ENCODE peak calls at places on chromosome 4, in five cellular contexts. Y is psoas muscle, F is upper lobe of right lung, C is HL-60, M is thoracic aorta. P is an unnamed sample.

GRCh38 chr4:147370473-147370872 is 110.4 kb upstream of the EDNRA start:
- DNase-seq in Y (no peak), F (no peak), C (no peak), M (no peak), P (no peak)

GRCh38 chr4:37651781-37652377 is 34.3 kb downstream of the RELL1 start:
- DNase-seq in Y (no peak), F (no peak), C (no peak), M (no peak), P (no peak)

GRCh38 chr4:165031436-165032211 is at the start of gene TRIM60:
- DNase-seq in Y (no peak), F (no peak), C (no peak), M (no peak), P (no peak)

GRCh38 chr4:80202784-80203553 is 5.7 kb downstream of the PRDM8 start:
- DNase-seq in Y (no peak), F (peak; percentile 68), C (peak; percentile 57), M (no peak), P (no peak)

GRCh38 chr4:187183351-187183750 is 459.7 kb upstream of the FAT1 start:
- DNase-seq in Y (no peak), F (no peak), C (no peak), M (no peak), P (no peak)

GRCh38 chr4:151717909-151718613 is 42.7 kb downstream of the GATB start:
- DNase-seq in Y (no peak), F (no peak), C (no peak), M (no peak), P (no peak)

GRCh38 chr4:78058591-78059523 is 1.7 kb downstream of the FRAS1 start:
- DNase-seq in Y (peak; percentile 75), F (peak; percentile 74), C (peak; percentile 5), M (peak; percentile 2), P (no peak)

GRCh38 chr4:68283714-68284113 is 38.2 kb upstream of the TMPRSS11B start:
- DNase-seq in Y (no peak), F (no peak), C (no peak), M (no peak), P (no peak)

GRCh38 chr4:20251796-20252655 is at the start of gene SLIT2:
- DNase-seq in Y (peak; percentile 90), F (peak; percentile 88), C (peak; percentile 8), M (no peak), P (no peak)

GRCh38 chr4:82553020-82553419 is 8.8 kb downstream of the TMEM150C start:
- DNase-seq in Y (no peak), F (no peak), C (no peak), M (no peak), P (no peak)

GRCh38 chr4:110475881-110476818 is at the start of gene ENPEP:
- DNase-seq in Y (peak; percentile 74), F (no peak), C (no peak), M (no peak), P (no peak)

GRCh38 chr4:90641856-90642599 is 514.8 kb downstream of the CCSER1 start:
- DNase-seq in Y (no peak), F (no peak), C (no peak), M (no peak), P (no peak)

GRCh38 chr4:151992755-151993154 is 231.9 kb upstream of the GATB start:
- DNase-seq in Y (no peak), F (no peak), C (no peak), M (no peak), P (no peak)

GRCh38 chr4:3305610-3306371 is 13.0 kb downstream of the RGS12 start:
- DNase-seq in Y (no peak), F (peak; percentile 49), C (peak; percentile 52), M (no peak), P (no peak)

GRCh38 chr4:185016946-185017797 is 1.1 kb upstream of the HELT start:
- DNase-seq in Y (no peak), F (no peak), C (no peak), M (no peak), P (no peak)

GRCh38 chr4:138560448-138560847 is 318.3 kb upstream of the SLC7A11 start:
- DNase-seq in Y (no peak), F (no peak), C (no peak), M (no peak), P (no peak)

GRCh38 chr4:183610033-183610432 is 49.0 kb downstream of the RWDD4 start:
- DNase-seq in Y (no peak), F (no peak), C (no peak), M (no peak), P (no peak)

GRCh38 chr4:56130609-56131150 is 181.9 kb downstream of the CEP135 start:
- DNase-seq in Y (no peak), F (no peak), C (no peak), M (no peak), P (no peak)

GRCh38 chr4:104394409-104394813 is 100.3 kb downstream of the CXXC4 start:
- DNase-seq in Y (no peak), F (no peak), C (no peak), M (no peak), P (no peak)

GRCh38 chr4:8537041-8537461 is 43.1 kb upstream of the GPR78 start:
- DNase-seq in Y (peak; percentile 56), F (no peak), C (no peak), M (peak; percentile 14), P (no peak)

GRCh38 chr4:46649390-46649789 is 259.5 kb upstream of the GABRA2 start:
- DNase-seq in Y (no peak), F (no peak), C (no peak), M (no peak), P (no peak)

GRCh38 chr4:104589264-104589868 is 94.7 kb upstream of the CXXC4 start:
- DNase-seq in Y (no peak), F (no peak), C (no peak), M (no peak), P (no peak)

GRCh38 chr4:76704133-76704881 is 193.6 kb downstream of the SOWAHB start:
- DNase-seq in Y (no peak), F (no peak), C (peak; percentile 2), M (no peak), P (no peak)

GRCh38 chr4:89307185-89307445 is 485 bp downstream of the GPRIN3 start:
- DNase-seq in Y (no peak), F (no peak), C (no peak), M (no peak), P (no peak)

GRCh38 chr4:89306486-89307184 is 965 bp downstream of the GPRIN3 start:
- DNase-seq in Y (no peak), F (no peak), C (no peak), M (no peak), P (no peak)

GRCh38 chr4:89307446-89308160 is at the start of gene GPRIN3:
- DNase-seq in Y (peak; percentile 63), F (peak; percentile 91), C (no peak), M (no peak), P (no peak)

GRCh38 chr4:89305712-89306437 is 1.7 kb downstream of the GPRIN3 start:
- DNase-seq in Y (no peak), F (no peak), C (peak; percentile 65), M (no peak), P (no peak)

DNA sequence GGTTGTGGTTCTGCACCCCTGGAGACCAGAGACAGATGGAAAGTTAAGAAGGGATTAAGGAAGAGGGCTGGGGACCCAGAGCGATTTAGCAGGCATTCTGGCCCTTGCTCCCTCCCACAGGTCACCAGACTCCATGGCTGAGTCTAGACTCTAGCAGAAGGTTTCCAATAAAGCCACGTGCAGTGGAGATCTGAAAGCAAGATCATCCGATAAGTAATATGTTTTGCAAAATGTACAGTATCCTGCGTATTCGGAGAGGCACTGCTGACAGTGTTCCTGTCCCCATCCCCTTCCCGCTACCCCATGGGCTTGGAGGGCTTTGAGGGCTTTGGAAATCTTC is 531 bp upstream of the GPRIN3 start:
- DNase-seq in Y (no peak), F (no peak), C (no peak), M (no peak), P (no peak)
- TF ChIP-seq CTCF in Y (no peak), F (no peak), C (no peak), M (no peak), P (no peak)

DNA sequence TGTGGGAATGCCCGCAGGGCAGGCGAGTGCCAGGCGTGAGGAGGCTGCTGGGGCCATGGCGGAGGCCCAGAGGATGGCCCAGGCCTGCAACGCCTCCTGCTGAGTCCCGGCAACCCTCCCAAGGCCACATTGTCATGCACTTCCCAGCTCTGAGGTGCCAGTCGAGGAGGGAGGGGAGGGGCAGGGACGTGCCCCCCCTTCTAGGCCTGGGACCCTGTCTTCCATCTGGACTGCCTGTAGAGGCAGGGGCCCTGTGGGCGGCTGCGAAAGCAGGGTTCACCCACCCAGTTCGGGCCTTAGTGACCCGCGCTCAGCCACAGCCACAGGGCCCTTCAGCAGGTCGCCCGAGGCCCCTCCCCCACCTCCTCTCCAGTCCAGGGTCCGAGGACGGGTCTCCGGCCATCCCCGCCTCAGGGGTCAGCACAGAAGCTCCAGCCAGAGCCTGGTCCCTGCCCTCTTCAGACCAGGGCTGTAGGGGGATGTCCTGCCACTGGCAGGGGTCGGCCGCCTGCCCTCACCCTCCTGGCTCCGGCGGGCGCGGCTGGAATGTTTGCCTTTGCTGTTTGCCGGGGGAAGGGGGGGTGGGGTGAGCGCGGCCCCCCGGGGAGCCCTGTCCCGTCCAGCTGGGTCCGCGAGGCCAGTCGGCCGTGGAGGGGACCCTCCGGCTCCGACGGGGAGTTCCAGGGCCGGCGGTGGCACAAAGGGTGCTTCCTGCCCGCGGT is 26.6 kb upstream of the FGFR3 start:
- DNase-seq in Y (no peak), F (no peak), C (no peak), M (no peak), P (no peak)
- H3K4me3 ChIP-seq in Y (peak overlapping the region; percentile 53), F (peak overlapping the region; percentile 43), C (no peak overlapping the region), M (peak overlapping the region; percentile 51), P (no peak overlapping the region)

GRCh38 chr4:39061450-39061849 is 582 bp upstream of the KLHL5 start:
- DNase-seq in Y (no peak), F (no peak), C (no peak), M (no peak), P (no peak)
- H3K27me3 ChIP-seq in Y (no peaks in the 10 kb centered on the region), F (no peaks in the 10 kb centered on the region), C (no peaks in the 10 kb centered on the region), M (no peaks in the 10 kb centered on the region), P (no peaks in the 10 kb centered on the region)

GRCh38 chr4:52904421-52904820 is 42.3 kb downstream of the RASL11B start:
- DNase-seq in Y (no peak), F (no peak), C (no peak), M (no peak), P (no peak)

GRCh38 chr4:52907510-52907909 is 45.4 kb downstream of the RASL11B start:
- DNase-seq in Y (no peak), F (no peak), C (no peak), M (no peak), P (no peak)

DNA sequence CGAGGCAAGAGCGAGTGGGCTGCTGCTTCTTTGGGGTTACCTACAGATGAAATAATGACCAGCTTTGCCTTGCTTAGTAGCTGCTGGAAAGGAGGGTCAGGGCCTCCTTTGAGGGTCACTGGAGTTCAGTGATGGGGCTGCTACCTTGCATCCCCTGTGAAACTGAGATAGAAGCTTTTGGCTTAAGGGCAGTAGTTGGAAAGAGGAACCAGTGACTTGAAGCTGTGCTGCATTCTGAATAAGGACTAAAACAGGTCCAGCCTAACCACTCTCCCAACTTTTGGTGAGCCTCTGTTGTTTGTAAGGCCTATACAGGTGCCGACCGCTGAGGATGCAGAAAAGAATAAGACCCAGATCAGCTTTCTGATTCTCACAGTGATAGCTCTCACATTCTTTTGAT is 41.2 kb downstream of the RASL11B start:
- DNase-seq in Y (no peak), F (no peak), C (no peak), M (no peak), P (no peak)
- TF ChIP-seq CTCF in Y (no peak), F (no peak), C (no peak), M (no peak), P (no peak)

DNA sequence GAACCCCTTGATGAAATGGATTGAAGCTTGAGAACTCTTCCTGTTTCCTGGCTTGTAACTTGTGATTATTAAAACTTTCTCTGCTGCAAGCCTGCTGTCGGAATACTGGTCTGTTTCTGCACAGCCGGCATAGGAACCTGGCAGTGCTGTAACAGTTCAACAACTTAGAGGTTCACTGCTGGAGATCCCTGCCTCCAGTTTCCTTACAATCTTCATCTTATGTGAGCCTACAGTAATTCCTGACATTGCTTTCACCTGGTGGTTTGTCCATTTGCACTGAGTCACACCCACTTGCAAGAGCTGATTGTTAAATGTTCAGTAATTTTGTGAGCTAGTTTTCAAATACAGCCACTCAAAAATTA is 1.3 kb upstream of the SEPSECS start:
- DNase-seq in Y (no peak), F (no peak), C (no peak), M (no peak), P (no peak)
- H3K4me3 ChIP-seq in Y (peak overlapping the region; percentile 98), F (peak overlapping the region; percentile 96), C (peak overlapping the region; percentile 68), M (peak overlapping the region; percentile 83), P (peak overlapping the region; percentile 77)

P was measured in BJ.